ENCODE peak calls at places on chromosomes 12 and 14, in nine cellular contexts. S, F, K, O, M, X, U, I and G are unnamed samples.

GRCh38 chr12:122022393-122023338 is 982 bp downstream of the BCL7A start:
- DNase-seq in S (no peak), F (no peak), I (peak; percentile 32), X (no peak), O (no peak), U (no peak), K (no peak), M (peak; percentile 62), G (peak; percentile 27)

GRCh38 chr12:50600364-50600763 is 95.6 kb downstream of the DIP2B start:
- DNase-seq in K (no peak), S (no peak), U (no peak), X (no peak), I (no peak), O (no peak), M (no peak), F (no peak), G (no peak)

GRCh38 chr12:113479578-113480335 is 8.1 kb upstream of the LHX5 start:
- DNase-seq in X (no peak), I (peak; percentile 24), M (peak; percentile 96), K (no peak), U (no peak), F (no peak), S (no peak), O (peak; percentile 20), G (peak; percentile 14)

GRCh38 chr12:54560374-54560858 is 11.0 kb downstream of the PDE1B start:
- DNase-seq in X (peak; percentile 96), M (peak; percentile 88), S (peak; percentile 95), O (peak; percentile 36), K (peak; percentile 59), I (peak; percentile 95), F (peak; percentile 93), U (peak; percentile 65), G (peak; percentile 92)

GRCh38 chr14:90820958-90821357 is 4.7 kb upstream of the TTC7B start:
- DNase-seq in K (peak; percentile 100), U (no peak), M (no peak), F (no peak), O (peak; percentile 55), S (no peak), I (no peak), X (no peak), G (peak; percentile 48)

GRCh38 chr12:14612895-14613294 is 45.2 kb upstream of the PLBD1 start:
- DNase-seq in K (no peak), F (no peak), S (no peak), I (no peak), M (no peak), O (no peak), X (no peak), U (no peak), G (no peak)

GRCh38 chr12:27814411-27814810 is 34.4 kb upstream of the MANSC4 start:
- DNase-seq in S (no peak), I (no peak), K (no peak), M (no peak), F (no peak), X (no peak), O (no peak), U (no peak), G (no peak)

GRCh38 chr12:42539696-42540095 is 49.9 kb downstream of the PRICKLE1 start:
- DNase-seq in S (no peak), I (no peak), M (no peak), O (no peak), F (no peak), U (no peak), X (no peak), K (no peak), G (no peak)

GRCh38 chr12:111353026-111353425 is 15.9 kb downstream of the PHETA1 start:
- DNase-seq in U (no peak), S (no peak), M (no peak), X (no peak), O (no peak), I (no peak), K (no peak), F (no peak), G (no peak)

GRCh38 chr12:10033783-10034381 is 3.4 kb downstream of the CLEC9A start:
- DNase-seq in M (no peak), S (no peak), X (no peak), O (peak; percentile 18), F (no peak), I (no peak), K (no peak), U (no peak), G (no peak)

GRCh38 chr12:123843912-123844748 is 82.0 kb downstream of the DNAH10 start:
- DNase-seq in K (no peak), F (no peak), O (no peak), M (no peak), S (no peak), U (no peak), X (no peak), I (no peak), G (no peak)

GRCh38 chr12:39102474-39103209 is 197.3 kb upstream of the CPNE8 start:
- DNase-seq in S (no peak), M (no peak), X (no peak), I (no peak), U (no peak), O (no peak), F (no peak), K (no peak), G (no peak)

GRCh38 chr12:110957652-110958051 is 37.3 kb upstream of the MYL2 start:
- DNase-seq in M (no peak), I (no peak), S (no peak), X (no peak), U (no peak), O (no peak), F (no peak), K (peak; percentile 19), G (no peak)

GRCh38 chr14:37584211-37585100 is 10.6 kb downstream of the FOXA1 start:
- DNase-seq in I (no peak), K (no peak), X (no peak), F (no peak), S (no peak), U (no peak), M (peak; percentile 67), O (no peak), G (no peak)

GRCh38 chr14:74501135-74501614 is 7.6 kb downstream of the ISCA2 start:
- DNase-seq in K (no peak), F (peak; percentile 57), O (peak; percentile 83), M (peak; percentile 77), I (peak; percentile 92), S (peak; percentile 80), U (no peak), X (peak; percentile 92), G (peak; percentile 88)

GRCh38 chr14:92553456-92553855 is 39.9 kb downstream of the RIN3 start:
- DNase-seq in K (peak; percentile 23), X (no peak), O (peak; percentile 67), S (no peak), F (no peak), M (no peak), U (no peak), I (peak; percentile 79), G (no peak)

GRCh38 chr14:75543258-75543657 is 21.0 kb downstream of the BATF start:
- DNase-seq in U (no peak), I (no peak), S (no peak), O (no peak), F (no peak), M (no peak), X (no peak), K (no peak), G (no peak)

GRCh38 chr14:65301862-65302539 is 110.5 kb upstream of the FUT8 start:
- DNase-seq in K (no peak), I (no peak), M (no peak), X (no peak), O (no peak), U (peak; percentile 95), S (no peak), F (no peak), G (peak; percentile 88)
- TF ChIP-seq POLR2A in K (no peak), I (no peak), M (no peak), X (no peak), O (no peak), U (peak; percentile 72), S (no peak), F (no peak), G (peak; percentile 92)

GRCh38 chr12:130870442-130871285 is 1.2 kb upstream of the RAN start:
- DNase-seq in S (peak; percentile 71), F (peak; percentile 63), X (peak; percentile 83), O (peak; percentile 83), U (peak; percentile 75), M (peak; percentile 72), K (peak; percentile 56), I (peak; percentile 63), G (peak; percentile 73)
- TF ChIP-seq POLR2A in S (no peak), F (no peak), X (no peak), O (no peak), U (no peak), M (peak; percentile 36), K (peak; percentile 17), I (no peak), G (no peak)

DNA sequence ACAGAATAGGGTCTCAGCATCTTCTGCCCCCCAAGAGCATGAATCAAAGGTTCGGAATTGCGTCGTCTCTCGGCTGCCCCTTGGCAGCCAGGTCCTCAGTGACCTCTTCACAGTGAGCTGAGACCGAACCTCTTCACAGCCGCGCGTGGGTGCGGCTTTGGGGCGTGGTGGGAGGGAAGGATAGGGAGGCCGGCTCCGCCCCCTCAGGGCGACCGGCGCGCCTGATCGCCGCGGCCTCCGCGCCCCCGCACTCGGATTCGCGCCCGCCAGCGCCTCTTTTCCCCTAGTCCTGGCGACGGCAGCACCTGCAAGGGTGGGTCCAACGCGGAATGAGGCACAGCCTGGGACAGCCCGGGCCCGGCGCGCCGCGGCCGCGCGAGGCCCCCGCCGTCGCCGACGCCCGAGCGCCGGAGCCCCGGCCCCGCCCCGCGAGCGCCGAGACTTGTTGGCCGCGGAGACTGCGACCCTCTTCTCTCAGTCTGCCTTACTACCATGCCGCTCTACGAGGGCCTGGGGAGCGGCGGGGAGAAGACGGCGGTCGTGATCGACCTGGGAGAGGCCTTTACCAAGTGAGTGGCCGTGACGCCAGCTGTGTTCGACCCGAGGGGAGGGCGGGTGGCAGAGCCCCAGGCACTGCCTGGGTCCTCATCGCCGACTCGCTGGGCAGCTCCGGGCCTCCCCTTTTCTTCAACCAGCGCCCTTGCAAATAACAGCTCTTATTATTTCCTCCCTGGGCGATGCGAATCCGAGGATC is at the start of gene ACTR10:
- DNase-seq in I (peak; percentile 82), X (peak; percentile 90), U (peak; percentile 55), S (peak; percentile 92), M (peak; percentile 87), F (peak; percentile 77), K (peak; percentile 56), O (peak; percentile 56), G (peak; percentile 89)
- TF ChIP-seq POLR2A in I (peak; percentile 32), X (peak; percentile 37), U (peak; percentile 86), S (no peak), M (peak; percentile 71), F (no peak), K (peak; percentile 64), O (peak; percentile 88), G (peak; percentile 10)

DNA sequence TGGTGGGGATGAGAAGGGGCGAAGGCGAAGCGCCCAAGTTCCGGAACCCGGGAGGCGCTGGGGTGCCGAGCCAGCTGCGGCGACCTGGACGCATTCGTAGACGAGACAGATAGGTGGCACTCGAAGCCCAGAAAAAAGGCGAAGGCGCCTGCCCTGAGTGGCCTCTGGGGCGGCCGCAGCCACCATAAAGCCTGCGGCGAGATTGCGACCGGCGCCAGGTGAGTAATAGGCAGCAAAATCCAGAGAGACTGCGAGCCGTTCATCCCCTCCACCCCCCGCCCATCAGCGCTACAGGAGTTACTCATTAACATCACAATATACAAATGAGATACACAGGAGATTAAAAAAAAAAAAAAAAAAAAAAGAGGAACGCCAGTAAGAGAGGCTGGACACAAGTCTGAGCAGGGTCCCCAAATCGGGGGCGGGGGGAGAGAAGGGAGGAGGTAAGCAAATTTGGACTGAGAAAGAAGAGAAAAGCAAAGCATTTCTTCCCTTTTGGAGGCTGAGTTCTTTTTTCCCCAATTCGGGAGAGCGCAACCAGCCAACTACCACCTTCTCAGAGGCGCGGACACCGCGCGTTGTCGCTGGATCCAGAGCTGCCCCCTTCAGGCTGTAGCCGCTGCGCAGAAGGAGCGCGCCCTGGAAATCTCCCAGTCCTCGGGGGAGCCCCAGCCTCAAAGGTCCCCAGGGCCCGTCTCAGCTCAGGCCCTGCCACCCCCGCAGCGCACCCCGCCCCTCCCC is 15.7 kb downstream of the TBX3 start:
- DNase-seq in X (peak; percentile 84), O (peak; percentile 84), I (peak; percentile 84), U (no peak), K (peak; percentile 93), M (peak; percentile 82), F (peak; percentile 66), S (peak; percentile 82), G (peak; percentile 73)
- TF ChIP-seq POLR2A in X (no peak), O (peak; percentile 23), I (peak; percentile 30), U (no peak), K (no peak), M (no peak), F (no peak), S (no peak), G (no peak)